ENCODE peak calls at places on chromosomes 2 and 18, in nine cellular contexts. One of them, this sample, is unnamed.

GRCh38 chr2:73877071-73877802 is 15.6 kb upstream of the ACTG2 start:
- DNase-seq in right lobe of liver: no peak
- DNase-seq in putamen: no peak
- DNase-seq in kidney epithelial cell: no peak
- DNase-seq in astrocyte: no peak
- DNase-seq in C1 segment of cervical spinal cord: no peak
- DNase-seq in NT2/D1: no peak
- DNase-seq in kidney tubule cell: no peak
- DNase-seq in Right ventricle myocardium superior: no peak
- DNase-seq in this sample: no peak

GRCh38 chr2:128585706-128586105 is 267.0 kb upstream of the HS6ST1 start:
- DNase-seq in right lobe of liver: no peak
- DNase-seq in putamen: no peak
- DNase-seq in kidney epithelial cell: no peak
- DNase-seq in astrocyte: peak
- DNase-seq in C1 segment of cervical spinal cord: no peak
- DNase-seq in NT2/D1: no peak
- DNase-seq in kidney tubule cell: peak
- DNase-seq in Right ventricle myocardium superior: no peak
- DNase-seq in this sample: no peak

GRCh38 chr2:85357736-85358135 is 3.2 kb downstream of the ELMOD3 start:
- DNase-seq in right lobe of liver: no peak
- DNase-seq in putamen: no peak
- DNase-seq in kidney epithelial cell: no peak
- DNase-seq in astrocyte: no peak
- DNase-seq in C1 segment of cervical spinal cord: no peak
- DNase-seq in NT2/D1: no peak
- DNase-seq in kidney tubule cell: no peak
- DNase-seq in Right ventricle myocardium superior: no peak
- DNase-seq in this sample: no peak

GRCh38 chr18:78427081-78427480 is 552.5 kb upstream of the SALL3 start:
- DNase-seq in right lobe of liver: no peak
- DNase-seq in putamen: no peak
- DNase-seq in kidney epithelial cell: no peak
- DNase-seq in astrocyte: no peak
- DNase-seq in C1 segment of cervical spinal cord: no peak
- DNase-seq in NT2/D1: no peak
- DNase-seq in kidney tubule cell: no peak
- DNase-seq in Right ventricle myocardium superior: no peak
- DNase-seq in this sample: no peak

GRCh38 chr2:234954551-234954992 is 2.8 kb downstream of the SH3BP4 start:
- DNase-seq in right lobe of liver: peak
- DNase-seq in putamen: no peak
- DNase-seq in kidney epithelial cell: no peak
- DNase-seq in astrocyte: peak
- DNase-seq in C1 segment of cervical spinal cord: no peak
- DNase-seq in NT2/D1: no peak
- DNase-seq in kidney tubule cell: peak
- DNase-seq in Right ventricle myocardium superior: no peak
- DNase-seq in this sample: no peak

GRCh38 chr18:63553117-63553516 is 10.9 kb downstream of the SERPINB12 start:
- DNase-seq in right lobe of liver: no peak
- DNase-seq in putamen: peak
- DNase-seq in kidney epithelial cell: peak
- DNase-seq in astrocyte: peak
- DNase-seq in C1 segment of cervical spinal cord: no peak
- DNase-seq in NT2/D1: no peak
- DNase-seq in kidney tubule cell: peak
- DNase-seq in Right ventricle myocardium superior: no peak
- DNase-seq in this sample: no peak

GRCh38 chr18:44654555-44654954 is 26.1 kb upstream of the SETBP1 start:
- DNase-seq in right lobe of liver: no peak
- DNase-seq in putamen: no peak
- DNase-seq in kidney epithelial cell: peak
- DNase-seq in astrocyte: peak
- DNase-seq in C1 segment of cervical spinal cord: no peak
- DNase-seq in NT2/D1: no peak
- DNase-seq in kidney tubule cell: peak
- DNase-seq in Right ventricle myocardium superior: no peak
- DNase-seq in this sample: no peak

GRCh38 chr2:8906208-8906607 is 68.8 kb upstream of the KIDINS220 start:
- DNase-seq in right lobe of liver: no peak
- DNase-seq in putamen: no peak
- DNase-seq in kidney epithelial cell: no peak
- DNase-seq in astrocyte: peak
- DNase-seq in C1 segment of cervical spinal cord: no peak
- DNase-seq in NT2/D1: no peak
- DNase-seq in kidney tubule cell: peak
- DNase-seq in Right ventricle myocardium superior: no peak
- DNase-seq in this sample: no peak

GRCh38 chr18:43805646-43806194 is 528.4 kb upstream of the SYT4 start:
- DNase-seq in right lobe of liver: no peak
- DNase-seq in putamen: no peak
- DNase-seq in kidney epithelial cell: no peak
- DNase-seq in astrocyte: peak
- DNase-seq in C1 segment of cervical spinal cord: no peak
- DNase-seq in NT2/D1: no peak
- DNase-seq in kidney tubule cell: no peak
- DNase-seq in Right ventricle myocardium superior: no peak
- DNase-seq in this sample: no peak

GRCh38 chr2:3487432-3487831 is 31.9 kb downstream of the ADI1 start:
- DNase-seq in right lobe of liver: no peak
- DNase-seq in putamen: no peak
- DNase-seq in kidney epithelial cell: no peak
- DNase-seq in astrocyte: no peak
- DNase-seq in C1 segment of cervical spinal cord: no peak
- DNase-seq in NT2/D1: no peak
- DNase-seq in kidney tubule cell: no peak
- DNase-seq in Right ventricle myocardium superior: peak
- DNase-seq in this sample: peak

GRCh38 chr2:50401772-50402653 is 629.9 kb downstream of the NRXN1 start:
- DNase-seq in right lobe of liver: no peak
- DNase-seq in putamen: peak
- DNase-seq in kidney epithelial cell: peak
- DNase-seq in astrocyte: peak
- DNase-seq in C1 segment of cervical spinal cord: peak
- DNase-seq in NT2/D1: peak
- DNase-seq in kidney tubule cell: peak
- DNase-seq in Right ventricle myocardium superior: no peak
- DNase-seq in this sample: no peak

GRCh38 chr2:106159867-106160785 is 34.0 kb downstream of the UXS1 start:
- DNase-seq in right lobe of liver: no peak
- DNase-seq in putamen: peak
- DNase-seq in kidney epithelial cell: no peak
- DNase-seq in astrocyte: no peak
- DNase-seq in C1 segment of cervical spinal cord: no peak
- DNase-seq in NT2/D1: no peak
- DNase-seq in kidney tubule cell: no peak
- DNase-seq in Right ventricle myocardium superior: no peak
- DNase-seq in this sample: no peak

GRCh38 chr2:230774348-230774951 is 61.8 kb downstream of the CAB39 start:
- DNase-seq in right lobe of liver: no peak
- DNase-seq in putamen: no peak
- DNase-seq in kidney epithelial cell: no peak
- DNase-seq in astrocyte: peak
- DNase-seq in C1 segment of cervical spinal cord: no peak
- DNase-seq in NT2/D1: no peak
- DNase-seq in kidney tubule cell: peak
- DNase-seq in Right ventricle myocardium superior: no peak
- DNase-seq in this sample: no peak

GRCh38 chr2:1581965-1582625 is 162.2 kb downstream of the PXDN start:
- DNase-seq in right lobe of liver: no peak
- DNase-seq in putamen: no peak
- DNase-seq in kidney epithelial cell: no peak
- DNase-seq in astrocyte: no peak
- DNase-seq in C1 segment of cervical spinal cord: no peak
- DNase-seq in NT2/D1: no peak
- DNase-seq in kidney tubule cell: no peak
- DNase-seq in Right ventricle myocardium superior: no peak
- DNase-seq in this sample: no peak

This sample was measured in psoas muscle.